ENCODE peak calls at places on chromosomes 2 and 18, in four cellular contexts. V is GM12891, B is GM23338, D is suprapubic skin. C is an unnamed sample.

GRCh38 chr2:111057721-111058120 is 63.0 kb upstream of the BCL2L11 start:
- DNase-seq in V (no peak), B (no peak), D (no peak), C (no peak)

GRCh38 chr2:234670052-234670451 is 173.2 kb upstream of the ARL4C start:
- DNase-seq in V (no peak), B (no peak), D (no peak), C (no peak)

GRCh38 chr2:101616411-101616810 is 81.1 kb upstream of the MAP4K4 start:
- DNase-seq in V (no peak), B (no peak), D (no peak), C (no peak)

GRCh38 chr2:20635096-20635475 is 15.8 kb downstream of the HS1BP3 start:
- DNase-seq in V (no peak), B (no peak), D (peak; percentile 64), C (no peak)

GRCh38 chr2:171959998-171960397 is 37.7 kb downstream of the HAT1 start:
- DNase-seq in V (no peak), B (no peak), D (no peak), C (no peak)

GRCh38 chr18:63410792-63411191 is 11.5 kb downstream of the VPS4B start:
- DNase-seq in V (no peak), B (no peak), D (no peak), C (no peak)

GRCh38 chr2:8627692-8628085 is 54.2 kb upstream of the ID2 start:
- DNase-seq in V (no peak), B (peak; percentile 22), D (peak; percentile 34), C (no peak)

GRCh38 chr2:150619607-150620330 is 132.3 kb upstream of the RND3 start:
- DNase-seq in V (no peak), B (no peak), D (no peak), C (no peak)

GRCh38 chr18:76498064-76498463 is 3.0 kb upstream of the ZNF516 start:
- DNase-seq in V (no peak), B (no peak), D (no peak), C (no peak)

GRCh38 chr18:79523221-79523737 is 127.5 kb downstream of the NFATC1 start:
- DNase-seq in V (no peak), B (no peak), D (no peak), C (no peak)

GRCh38 chr2:16666453-16666801 is 793 bp upstream of the CYRIA start:
- DNase-seq in V (no peak), B (peak; percentile 58), D (no peak), C (no peak)

GRCh38 chr2:235568431-235568830 is 74.6 kb downstream of the AGAP1 start:
- DNase-seq in V (no peak), B (no peak), D (no peak), C (no peak)

GRCh38 chr2:26580151-26580550 is 61.0 kb downstream of the CIB4 start:
- DNase-seq in V (no peak), B (no peak), D (no peak), C (no peak)

GRCh38 chr2:189633392-189633811 is 27.9 kb upstream of the ASNSD1 start:
- DNase-seq in V (no peak), B (peak; percentile 54), D (no peak), C (no peak)

GRCh38 chr18:49560277-49561126 is 1.4 kb upstream of the LIPG start:
- DNase-seq in V (no peak), B (peak; percentile 66), D (no peak), C (no peak)

GRCh38 chr2:160984426-160985077 is 175.7 kb upstream of the TANK start:
- DNase-seq in V (no peak), B (no peak), D (no peak), C (no peak)

GRCh38 chr2:240567872-240568677 is at the start of gene RNPEPL1:
- DNase-seq in V (peak; percentile 70), B (peak; percentile 60), D (peak; percentile 73), C (no peak)

GRCh38 chr2:52145005-52145404 is 1113.1 kb upstream of the NRXN1 start:
- DNase-seq in V (no peak), B (no peak), D (no peak), C (no peak)

GRCh38 chr2:194992648-194993047 is 664.4 kb upstream of the SLC39A10 start:
- DNase-seq in V (no peak), B (no peak), D (no peak), C (no peak)

GRCh38 chr2:230423851-230424458 is 8.0 kb downstream of the SP100 start:
- DNase-seq in V (no peak), B (no peak), D (no peak), C (no peak)

GRCh38 chr18:79590191-79591039 is 89.2 kb upstream of the CTDP1 start:
- DNase-seq in V (no peak), B (no peak), D (no peak), C (no peak)

GRCh38 chr18:70260683-70261082 is 28.2 kb upstream of the SOCS6 start:
- DNase-seq in V (no peak), B (no peak), D (no peak), C (no peak)

GRCh38 chr2:117983040-117983439 is 30.8 kb downstream of the CCDC93 start:
- DNase-seq in V (no peak), B (no peak), D (no peak), C (no peak)

GRCh38 chr2:192126912-192127311 is 67.8 kb downstream of the TMEFF2 start:
- DNase-seq in V (no peak), B (no peak), D (no peak), C (no peak)

GRCh38 chr2:190466819-190467444 is 58.8 kb downstream of the MFSD6 start:
- DNase-seq in V (no peak), B (no peak), D (no peak), C (no peak)

GRCh38 chr2:122148128-122148792 is 392.8 kb downstream of the TSN start:
- DNase-seq in V (no peak), B (no peak), D (no peak), C (no peak)

GRCh38 chr2:199485732-199486335 is 28.1 kb upstream of the SATB2 start:
- DNase-seq in V (no peak), B (peak; percentile 87), D (no peak), C (no peak)

GRCh38 chr18:58045265-58046086 is 1.4 kb downstream of the NEDD4L start:
- DNase-seq in V (no peak), B (peak; percentile 78), D (no peak), C (no peak)
- TF ChIP-seq POLR2AphosphoS5 in V (no peak), B (no peak), D (no peak), C (no peak)

GRCh38 chr2:238042849-238043584 is 17.8 kb upstream of the SCLY start:
- DNase-seq in V (no peak), B (no peak), D (no peak), C (no peak)
- TF ChIP-seq POLR2AphosphoS5 in V (no peak), B (no peak), D (no peak), C (no peak)

DNA sequence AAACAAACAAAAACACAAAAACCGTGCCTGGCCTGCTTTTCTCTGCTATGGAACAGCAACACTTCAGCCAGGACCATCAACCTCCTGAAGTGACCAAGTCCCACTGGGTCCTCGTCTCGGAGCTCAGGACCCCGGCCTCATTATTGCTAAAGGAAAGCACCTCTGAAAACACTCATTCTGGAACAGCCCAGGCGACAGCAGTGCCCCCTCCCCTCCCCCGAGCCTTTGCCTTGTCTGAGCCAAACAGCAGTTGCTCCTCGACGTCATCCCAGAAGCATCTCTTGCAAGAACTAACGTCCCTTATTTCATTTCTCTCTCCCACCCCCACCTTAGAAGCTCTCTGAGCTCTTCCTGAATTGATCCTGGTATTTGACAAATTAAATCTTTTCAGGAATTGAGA is 27.4 kb downstream of the APCDD1 start:
- DNase-seq in V (no peak), B (peak; percentile 47), D (no peak), C (no peak)
- TF ChIP-seq POLR2AphosphoS5 in V (no peak), B (no peak), D (no peak), C (no peak)

GRCh38 chr2:226791487-226792081 is 8.0 kb downstream of the IRS1 start:
- DNase-seq in V (peak; percentile 99), B (peak; percentile 96), D (peak; percentile 93), C (no peak)
- TF ChIP-seq POLR2AphosphoS5 in V (no peak), B (peak; percentile 53), D (no peak), C (peak; percentile 19)

GRCh38 chr18:400466-400865 is 100.0 kb downstream of the COLEC12 start:
- DNase-seq in V (no peak), B (no peak), D (peak; percentile 79), C (no peak)
- TF ChIP-seq POLR2AphosphoS5 in V (no peak), B (no peak), D (no peak), C (no peak)

GRCh38 chr2:96184188-96184587 is 24.4 kb downstream of the STARD7 start:
- DNase-seq in V (no peak), B (no peak), D (no peak), C (no peak)
- TF ChIP-seq POLR2AphosphoS5 in V (peak; percentile 72), B (no peak), D (no peak), C (peak; percentile 15)

GRCh38 chr2:7574385-7574784 is 657.2 kb downstream of the RNF144A start:
- DNase-seq in V (no peak), B (no peak), D (no peak), C (no peak)
- TF ChIP-seq POLR2AphosphoS5 in V (no peak), B (no peak), D (no peak), C (no peak)

GRCh38 chr2:168178520-168178919 is 68.9 kb downstream of the STK39 start:
- DNase-seq in V (no peak), B (no peak), D (no peak), C (no peak)
- TF ChIP-seq POLR2AphosphoS5 in V (no peak), B (no peak), D (no peak), C (no peak)

DNA sequence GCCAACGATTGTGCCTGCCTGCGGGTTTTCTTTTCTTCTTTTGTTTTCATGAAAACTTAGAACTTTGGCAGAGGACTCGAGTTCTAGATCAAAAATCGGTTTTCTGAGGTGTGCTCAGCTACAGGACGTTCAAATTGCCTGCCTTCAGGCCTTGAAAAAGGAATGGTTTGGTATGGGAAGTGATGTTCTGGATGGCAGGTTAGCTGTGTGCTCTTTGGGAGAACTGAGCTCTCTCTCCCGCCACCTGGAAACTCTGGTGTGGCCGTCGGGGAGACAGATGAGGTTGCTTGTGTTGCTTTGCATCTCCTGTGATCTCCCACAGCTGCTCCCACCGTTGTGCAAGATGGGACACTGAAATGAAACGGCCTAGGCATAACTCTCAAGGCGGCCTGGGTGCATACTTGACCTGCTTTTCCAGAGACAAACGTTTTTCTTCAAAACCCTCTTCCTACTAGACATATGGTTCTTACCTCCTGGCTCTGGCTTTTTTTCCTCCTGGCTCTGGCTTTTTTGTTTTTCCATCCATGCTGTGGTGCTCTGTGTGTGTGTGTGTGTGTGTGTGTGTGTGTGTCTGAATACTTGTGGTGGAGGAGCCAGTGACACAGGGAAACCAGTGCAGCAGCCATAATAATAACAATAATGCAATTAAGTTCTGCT is 2.0 kb downstream of the FMNL2 start:
- DNase-seq in V (no peak), B (peak; percentile 46), D (peak; percentile 62), C (no peak)
- TF ChIP-seq POLR2AphosphoS5 in V (no peak), B (no peak), D (no peak), C (no peak)